ENCODE peak calls at places on chromosome 3, in eight cellular contexts. One of them, this sample, is unnamed. For H3K4me1, the result is how much of the 10 kb centered on the place peaks cover.

GRCh38 chr3:118628704-118629341 is 405.8 kb downstream of the IGSF11 start:
- DNase-seq in H9: peak
- DNase-seq in thoracic aorta: no peak
- DNase-seq in neuronal stem cell: peak
- DNase-seq in left ventricle myocardium inferior: peak
- DNase-seq in CD4-positive, CD25-positive, alpha-beta regulatory T cell: peak
- DNase-seq in CD4-positive, alpha-beta memory T cell: no peak
- DNase-seq in endodermal cell: peak
- DNase-seq in this sample: peak

GRCh38 chr3:4672727-4673126 is 179.6 kb downstream of the ITPR1 start:
- DNase-seq in neuronal stem cell: no peak
- DNase-seq in left ventricle myocardium inferior: no peak
- DNase-seq in CD4-positive, alpha-beta memory T cell: no peak
- DNase-seq in thoracic aorta: no peak
- DNase-seq in CD4-positive, CD25-positive, alpha-beta regulatory T cell: no peak
- DNase-seq in H9: no peak
- DNase-seq in endodermal cell: no peak
- DNase-seq in this sample: no peak

GRCh38 chr3:160001850-160002623 is 13.4 kb downstream of the IL12A start:
- DNase-seq in neuronal stem cell: no peak
- DNase-seq in H9: no peak
- DNase-seq in CD4-positive, CD25-positive, alpha-beta regulatory T cell: no peak
- DNase-seq in endodermal cell: no peak
- DNase-seq in CD4-positive, alpha-beta memory T cell: no peak
- DNase-seq in left ventricle myocardium inferior: no peak
- DNase-seq in thoracic aorta: no peak
- DNase-seq in this sample: no peak

GRCh38 chr3:174287601-174288180 is 571.4 kb upstream of the NAALADL2 start:
- DNase-seq in left ventricle myocardium inferior: no peak
- DNase-seq in neuronal stem cell: no peak
- DNase-seq in CD4-positive, alpha-beta memory T cell: no peak
- DNase-seq in CD4-positive, CD25-positive, alpha-beta regulatory T cell: no peak
- DNase-seq in thoracic aorta: no peak
- DNase-seq in endodermal cell: no peak
- DNase-seq in H9: no peak
- DNase-seq in this sample: no peak

GRCh38 chr3:147354621-147355020 is 51.7 kb downstream of the ZIC4 start:
- DNase-seq in thoracic aorta: no peak
- DNase-seq in neuronal stem cell: no peak
- DNase-seq in left ventricle myocardium inferior: no peak
- DNase-seq in CD4-positive, alpha-beta memory T cell: no peak
- DNase-seq in H9: peak
- DNase-seq in CD4-positive, CD25-positive, alpha-beta regulatory T cell: no peak
- DNase-seq in endodermal cell: peak
- DNase-seq in this sample: no peak

GRCh38 chr3:12590096-12590495 is 33.2 kb downstream of the MKRN2 start:
- DNase-seq in CD4-positive, alpha-beta memory T cell: no peak
- DNase-seq in left ventricle myocardium inferior: no peak
- DNase-seq in CD4-positive, CD25-positive, alpha-beta regulatory T cell: no peak
- DNase-seq in endodermal cell: no peak
- DNase-seq in neuronal stem cell: no peak
- DNase-seq in thoracic aorta: no peak
- DNase-seq in H9: no peak
- DNase-seq in this sample: no peak

GRCh38 chr3:78013653-78014052 is 973.8 kb downstream of the ROBO2 start:
- DNase-seq in CD4-positive, alpha-beta memory T cell: no peak
- DNase-seq in H9: no peak
- DNase-seq in CD4-positive, CD25-positive, alpha-beta regulatory T cell: no peak
- DNase-seq in left ventricle myocardium inferior: no peak
- DNase-seq in neuronal stem cell: no peak
- DNase-seq in thoracic aorta: no peak
- DNase-seq in endodermal cell: no peak
- DNase-seq in this sample: no peak

GRCh38 chr3:172145287-172145686 is 105.9 kb downstream of the FNDC3B start:
- DNase-seq in thoracic aorta: no peak
- DNase-seq in endodermal cell: no peak
- DNase-seq in neuronal stem cell: no peak
- DNase-seq in CD4-positive, alpha-beta memory T cell: no peak
- DNase-seq in H9: no peak
- DNase-seq in CD4-positive, CD25-positive, alpha-beta regulatory T cell: peak
- DNase-seq in left ventricle myocardium inferior: no peak
- DNase-seq in this sample: no peak

GRCh38 chr3:171284308-171285075 is 175.7 kb downstream of the TNIK start:
- DNase-seq in left ventricle myocardium inferior: no peak
- DNase-seq in neuronal stem cell: no peak
- DNase-seq in thoracic aorta: peak
- DNase-seq in CD4-positive, alpha-beta memory T cell: no peak
- DNase-seq in endodermal cell: no peak
- DNase-seq in CD4-positive, CD25-positive, alpha-beta regulatory T cell: peak
- DNase-seq in H9: no peak
- DNase-seq in this sample: peak

GRCh38 chr3:147930417-147930816 is 521.3 kb downstream of the ZIC1 start:
- DNase-seq in CD4-positive, alpha-beta memory T cell: no peak
- DNase-seq in H9: no peak
- DNase-seq in left ventricle myocardium inferior: no peak
- DNase-seq in CD4-positive, CD25-positive, alpha-beta regulatory T cell: no peak
- DNase-seq in neuronal stem cell: peak
- DNase-seq in endodermal cell: no peak
- DNase-seq in thoracic aorta: no peak
- DNase-seq in this sample: no peak

GRCh38 chr3:134328147-134328591 is 46.1 kb downstream of the AMOTL2 start:
- DNase-seq in CD4-positive, alpha-beta memory T cell: no peak
- DNase-seq in H9: peak
- DNase-seq in left ventricle myocardium inferior: no peak
- DNase-seq in endodermal cell: peak
- DNase-seq in neuronal stem cell: no peak
- DNase-seq in CD4-positive, CD25-positive, alpha-beta regulatory T cell: no peak
- DNase-seq in thoracic aorta: no peak
- DNase-seq in this sample: no peak

GRCh38 chr3:126474498-126475410 is 937 bp downstream of the ZXDC start:
- DNase-seq in neuronal stem cell: peak
- DNase-seq in CD4-positive, alpha-beta memory T cell: peak
- DNase-seq in left ventricle myocardium inferior: no peak
- DNase-seq in CD4-positive, CD25-positive, alpha-beta regulatory T cell: peak
- DNase-seq in endodermal cell: peak
- DNase-seq in H9: no peak
- DNase-seq in thoracic aorta: no peak
- DNase-seq in this sample: peak

GRCh38 chr3:195580733-195581443 is 2.9 kb downstream of the APOD start:
- DNase-seq in CD4-positive, alpha-beta memory T cell: no peak
- DNase-seq in CD4-positive, CD25-positive, alpha-beta regulatory T cell: no peak
- DNase-seq in H9: no peak
- DNase-seq in neuronal stem cell: no peak
- DNase-seq in thoracic aorta: no peak
- DNase-seq in left ventricle myocardium inferior: no peak
- DNase-seq in endodermal cell: no peak
- DNase-seq in this sample: no peak

GRCh38 chr3:78570482-78570881 is 1197.3 kb downstream of the ROBO1 start:
- DNase-seq in left ventricle myocardium inferior: no peak
- DNase-seq in CD4-positive, alpha-beta memory T cell: no peak
- DNase-seq in CD4-positive, CD25-positive, alpha-beta regulatory T cell: no peak
- DNase-seq in endodermal cell: no peak
- DNase-seq in thoracic aorta: no peak
- DNase-seq in H9: no peak
- DNase-seq in neuronal stem cell: no peak
- DNase-seq in this sample: no peak

GRCh38 chr3:127092776-127093175 is 100.2 kb upstream of the PRR23E start:
- DNase-seq in CD4-positive, alpha-beta memory T cell: no peak
- DNase-seq in H9: no peak
- DNase-seq in CD4-positive, CD25-positive, alpha-beta regulatory T cell: no peak
- DNase-seq in thoracic aorta: no peak
- DNase-seq in endodermal cell: no peak
- DNase-seq in left ventricle myocardium inferior: no peak
- DNase-seq in neuronal stem cell: no peak
- DNase-seq in this sample: no peak

GRCh38 chr3:132555316-132556035 is 41.6 kb upstream of the ACKR4 start:
- DNase-seq in CD4-positive, alpha-beta memory T cell: no peak
- DNase-seq in endodermal cell: no peak
- DNase-seq in H9: no peak
- DNase-seq in left ventricle myocardium inferior: no peak
- DNase-seq in CD4-positive, CD25-positive, alpha-beta regulatory T cell: no peak
- DNase-seq in neuronal stem cell: no peak
- DNase-seq in thoracic aorta: no peak
- DNase-seq in this sample: no peak

GRCh38 chr3:147943265-147943945 is 534.2 kb downstream of the ZIC1 start:
- DNase-seq in left ventricle myocardium inferior: no peak
- DNase-seq in neuronal stem cell: no peak
- DNase-seq in endodermal cell: no peak
- DNase-seq in H9: no peak
- DNase-seq in CD4-positive, alpha-beta memory T cell: no peak
- DNase-seq in thoracic aorta: no peak
- DNase-seq in CD4-positive, CD25-positive, alpha-beta regulatory T cell: no peak
- DNase-seq in this sample: no peak

DNA sequence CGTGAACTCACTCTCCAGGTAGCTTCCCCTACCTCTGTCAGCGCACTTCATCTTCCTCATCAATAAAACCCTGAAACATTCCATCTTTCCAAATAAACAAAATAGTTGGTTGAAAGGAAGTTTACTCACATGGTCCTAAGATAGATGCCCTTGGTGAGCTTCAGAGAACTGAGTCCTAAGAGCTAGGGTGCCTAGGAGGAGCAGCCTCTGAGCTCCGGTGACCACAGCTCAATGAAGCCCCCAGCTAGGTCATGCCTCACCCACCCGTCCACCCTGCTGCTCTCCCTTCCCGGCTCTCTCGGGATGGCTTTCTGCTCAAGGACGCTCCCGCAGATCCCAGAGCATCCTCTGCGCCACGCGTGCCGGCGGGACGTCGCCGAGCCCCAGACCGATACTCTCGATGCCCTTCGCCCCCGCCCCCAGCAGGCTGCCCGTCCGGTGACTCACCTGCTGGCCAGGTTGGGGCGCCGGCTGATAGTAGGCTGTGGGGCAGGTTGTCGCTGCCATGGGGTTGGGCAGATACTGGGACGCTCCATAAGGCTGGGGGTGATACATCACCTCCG is 697 bp downstream of the VGLL3 start:
- DNase-seq in thoracic aorta: no peak
- DNase-seq in CD4-positive, alpha-beta memory T cell: no peak
- DNase-seq in H9: peak
- DNase-seq in CD4-positive, CD25-positive, alpha-beta regulatory T cell: no peak
- DNase-seq in left ventricle myocardium inferior: peak
- DNase-seq in endodermal cell: peak
- DNase-seq in neuronal stem cell: no peak
- DNase-seq in this sample: no peak
- H3K4me1 ChIP-seq in thoracic aorta: under half
- H3K4me1 ChIP-seq in CD4-positive, alpha-beta memory T cell: under half
- H3K4me1 ChIP-seq in H9: under half
- H3K4me1 ChIP-seq in CD4-positive, CD25-positive, alpha-beta regulatory T cell: under half
- H3K4me1 ChIP-seq in left ventricle myocardium inferior: under half
- H3K4me1 ChIP-seq in endodermal cell: under half
- H3K4me1 ChIP-seq in neuronal stem cell: under half
- H3K4me1 ChIP-seq in this sample: under half

DNA sequence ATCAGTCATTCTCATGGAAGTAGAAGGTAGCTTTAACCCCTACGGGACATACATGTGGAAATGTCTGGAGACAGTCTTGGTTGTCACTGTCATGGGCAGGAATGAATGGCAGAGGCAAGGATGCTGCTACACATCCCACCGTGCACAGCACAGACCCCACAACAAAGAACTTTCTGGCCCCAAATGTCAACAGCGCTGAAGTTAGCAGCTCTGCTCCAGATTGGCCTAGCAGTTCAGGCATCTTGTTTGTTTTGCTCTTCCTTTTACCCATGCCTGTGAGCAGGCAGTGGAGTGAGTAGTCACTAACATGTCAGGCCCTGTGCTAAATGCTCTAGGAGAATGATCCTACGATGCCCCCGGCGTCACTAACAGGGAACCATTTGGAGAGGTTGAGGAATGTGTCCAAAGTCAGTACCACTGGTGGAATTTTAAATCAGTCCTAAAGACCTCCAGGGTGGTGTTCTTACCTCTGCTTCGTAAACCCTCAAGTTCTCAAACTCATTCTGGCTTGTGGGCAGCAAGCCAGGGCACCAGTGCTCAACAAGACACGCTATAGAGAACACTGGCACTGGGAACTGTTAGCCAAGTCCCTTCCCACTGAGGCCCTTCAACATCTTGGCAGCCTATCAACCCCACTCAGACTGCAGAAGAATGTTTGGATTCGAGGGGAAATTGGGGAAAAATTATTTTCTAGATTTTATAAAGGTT is 142.2 kb downstream of the FOXP1 start:
- DNase-seq in CD4-positive, alpha-beta memory T cell: no peak
- DNase-seq in endodermal cell: no peak
- DNase-seq in H9: no peak
- DNase-seq in thoracic aorta: no peak
- DNase-seq in left ventricle myocardium inferior: peak
- DNase-seq in neuronal stem cell: no peak
- DNase-seq in CD4-positive, CD25-positive, alpha-beta regulatory T cell: no peak
- DNase-seq in this sample: no peak
- H3K4me1 ChIP-seq in CD4-positive, alpha-beta memory T cell: half or more
- H3K4me1 ChIP-seq in endodermal cell: under half
- H3K4me1 ChIP-seq in H9: under half
- H3K4me1 ChIP-seq in thoracic aorta: half or more
- H3K4me1 ChIP-seq in left ventricle myocardium inferior: half or more
- H3K4me1 ChIP-seq in neuronal stem cell: under half
- H3K4me1 ChIP-seq in CD4-positive, CD25-positive, alpha-beta regulatory T cell: half or more
- H3K4me1 ChIP-seq in this sample: under half

GRCh38 chr3:125053304-125053699 is 2.5 kb downstream of the HEG1 start:
- DNase-seq in endodermal cell: no peak
- DNase-seq in left ventricle myocardium inferior: no peak
- DNase-seq in neuronal stem cell: no peak
- DNase-seq in H9: no peak
- DNase-seq in CD4-positive, CD25-positive, alpha-beta regulatory T cell: no peak
- DNase-seq in CD4-positive, alpha-beta memory T cell: no peak
- DNase-seq in thoracic aorta: no peak
- DNase-seq in this sample: no peak
- H3K4me1 ChIP-seq in endodermal cell: under half
- H3K4me1 ChIP-seq in left ventricle myocardium inferior: half or more
- H3K4me1 ChIP-seq in neuronal stem cell: under half
- H3K4me1 ChIP-seq in H9: under half
- H3K4me1 ChIP-seq in CD4-positive, CD25-positive, alpha-beta regulatory T cell: half or more
- H3K4me1 ChIP-seq in CD4-positive, alpha-beta memory T cell: half or more
- H3K4me1 ChIP-seq in thoracic aorta: half or more
- H3K4me1 ChIP-seq in this sample: under half

GRCh38 chr3:42172047-42172654 is 81.0 kb downstream of the TRAK1 start:
- DNase-seq in thoracic aorta: no peak
- DNase-seq in H9: no peak
- DNase-seq in neuronal stem cell: no peak
- DNase-seq in CD4-positive, alpha-beta memory T cell: no peak
- DNase-seq in endodermal cell: no peak
- DNase-seq in CD4-positive, CD25-positive, alpha-beta regulatory T cell: no peak
- DNase-seq in left ventricle myocardium inferior: no peak
- DNase-seq in this sample: no peak
- H3K4me1 ChIP-seq in thoracic aorta: under half
- H3K4me1 ChIP-seq in H9: under half
- H3K4me1 ChIP-seq in neuronal stem cell: under half
- H3K4me1 ChIP-seq in CD4-positive, alpha-beta memory T cell: under half
- H3K4me1 ChIP-seq in endodermal cell: under half
- H3K4me1 ChIP-seq in CD4-positive, CD25-positive, alpha-beta regulatory T cell: under half
- H3K4me1 ChIP-seq in left ventricle myocardium inferior: half or more
- H3K4me1 ChIP-seq in this sample: half or more

DNA sequence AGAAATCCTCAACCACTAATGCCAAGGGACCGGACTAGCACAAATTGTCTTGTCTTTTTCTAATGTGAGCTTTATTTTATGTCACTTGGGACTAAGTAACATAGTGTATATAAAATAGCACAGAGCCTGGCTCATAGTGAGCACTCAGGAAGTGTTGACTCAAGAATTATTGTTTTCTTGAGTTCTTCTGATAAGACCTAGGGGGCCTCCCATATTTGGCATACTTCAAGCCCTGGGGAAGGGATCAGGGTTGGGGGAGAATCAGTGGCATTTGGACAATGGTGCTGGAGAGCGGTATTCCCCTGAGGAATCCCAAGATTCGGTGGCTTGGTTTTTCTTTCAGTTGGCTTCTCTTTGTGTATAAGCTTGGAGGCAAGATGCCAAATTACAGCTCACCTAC is 19.4 kb downstream of the ZNF80 start:
- DNase-seq in neuronal stem cell: no peak
- DNase-seq in endodermal cell: no peak
- DNase-seq in CD4-positive, alpha-beta memory T cell: no peak
- DNase-seq in thoracic aorta: no peak
- DNase-seq in H9: no peak
- DNase-seq in CD4-positive, CD25-positive, alpha-beta regulatory T cell: peak
- DNase-seq in left ventricle myocardium inferior: no peak
- DNase-seq in this sample: no peak
- H3K4me1 ChIP-seq in neuronal stem cell: under half
- H3K4me1 ChIP-seq in endodermal cell: under half
- H3K4me1 ChIP-seq in CD4-positive, alpha-beta memory T cell: half or more
- H3K4me1 ChIP-seq in thoracic aorta: under half
- H3K4me1 ChIP-seq in H9: under half
- H3K4me1 ChIP-seq in CD4-positive, CD25-positive, alpha-beta regulatory T cell: half or more
- H3K4me1 ChIP-seq in left ventricle myocardium inferior: under half
- H3K4me1 ChIP-seq in this sample: under half